ENCODE peak calls at places on chromosomes 5 and 9, in four cellular contexts. N, K, J and I are unnamed samples.

GRCh38 chr5:94793113-94793815 is 174.8 kb downstream of the SLF1 start:
- DNase-seq in N (no peak), K (peak; percentile 35), J (peak; percentile 92), I (no peak)

GRCh38 chr5:112917453-112918005 is 4.5 kb downstream of the REEP5 start:
- DNase-seq in N (peak; percentile 51), J (no peak), K (no peak), I (no peak)

GRCh38 chr5:111930905-111931461 is 174.0 kb upstream of the NREP start:
- DNase-seq in J (no peak), N (no peak), K (no peak), I (peak; percentile 34)

GRCh38 chr9:110555551-110555950 is 24.0 kb downstream of the SVEP1 start:
- DNase-seq in J (no peak), K (no peak), N (no peak), I (no peak)

GRCh38 chr9:136354592-136355085 is 8.9 kb downstream of the DNLZ start:
- DNase-seq in J (no peak), N (peak; percentile 51), K (no peak), I (no peak)

GRCh38 chr5:76689321-76690026 is 26.5 kb upstream of the F2R start:
- DNase-seq in K (no peak), N (no peak), J (no peak), I (no peak)

GRCh38 chr5:178667685-178668084 is 40.8 kb upstream of the CLK4 start:
- DNase-seq in N (no peak), K (no peak), J (no peak), I (no peak)

GRCh38 chr9:134288731-134289130 is 37.5 kb upstream of the RXRA start:
- DNase-seq in J (no peak), N (no peak), K (no peak), I (no peak)

GRCh38 chr5:133253076-133253475 is 201.3 kb downstream of the HSPA4 start:
- DNase-seq in J (no peak), K (no peak), N (no peak), I (no peak)

GRCh38 chr9:30796806-30797205 is 1587.6 kb upstream of the ACO1 start:
- DNase-seq in J (no peak), K (no peak), N (no peak), I (no peak)

GRCh38 chr9:129027685-129028191 is 393 bp downstream of the SH3GLB2 start:
- DNase-seq in N (no peak), J (no peak), K (peak; percentile 59), I (no peak)

GRCh38 chr5:81820315-81820636 is 69.4 kb upstream of the SSBP2 start:
- DNase-seq in K (no peak), J (no peak), N (no peak), I (no peak)

GRCh38 chr5:81817086-81817485 is 66.2 kb upstream of the SSBP2 start:
- DNase-seq in J (no peak), N (no peak), K (no peak), I (no peak)

GRCh38 chr5:81815318-81815717 is 64.4 kb upstream of the SSBP2 start:
- DNase-seq in K (no peak), J (no peak), N (no peak), I (no peak)

GRCh38 chr5:81817980-81818379 is 67.1 kb upstream of the SSBP2 start:
- DNase-seq in J (no peak), N (no peak), K (no peak), I (peak; percentile 9)

DNA sequence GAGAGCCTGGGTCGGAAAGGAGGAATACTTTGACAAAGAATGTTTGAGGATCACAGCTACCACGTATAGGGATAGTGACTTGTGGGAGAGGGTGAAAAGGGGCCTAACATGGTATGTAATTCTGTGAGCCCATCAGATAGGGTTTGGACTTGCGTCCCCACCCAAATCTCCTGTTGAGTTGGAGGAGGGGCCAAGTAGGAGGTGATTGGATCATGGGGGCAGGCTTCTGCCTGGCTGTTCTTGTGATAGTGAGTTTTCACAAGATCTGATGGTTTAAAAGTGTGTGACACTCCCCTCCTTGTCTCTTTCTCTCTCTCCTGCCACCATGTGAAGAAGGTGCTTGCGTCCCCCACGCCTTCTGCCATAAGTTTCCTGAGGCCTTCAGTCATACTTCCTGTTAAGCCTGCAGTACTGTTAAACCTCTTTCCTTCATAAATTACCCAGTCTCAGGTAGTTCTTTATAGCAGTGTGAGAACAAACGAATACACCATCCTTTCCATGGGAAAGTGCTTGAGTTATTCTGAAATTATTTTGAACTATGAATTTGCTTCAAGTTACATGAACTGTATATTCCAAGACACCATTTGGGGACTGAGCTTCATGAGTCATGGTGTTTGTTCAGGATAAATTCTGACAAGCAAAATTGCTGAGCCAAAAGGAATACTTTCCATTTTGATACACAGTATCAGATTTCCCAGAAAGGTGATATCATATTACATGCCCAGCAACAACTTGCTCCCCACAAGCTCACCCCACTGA is 68.8 kb upstream of the SSBP2 start:
- DNase-seq in K (no peak), J (no peak), N (peak; percentile 19), I (no peak)
- TF ChIP-seq POLR2AphosphoS5 in K (no peak), J (no peak), N (no peak), I (no peak)

GRCh38 chr5:1302258-1302657 is 7.4 kb upstream of the TERT start:
- DNase-seq in N (no peak), J (no peak), K (no peak), I (no peak)

GRCh38 chr5:1299511-1299850 is 4.6 kb upstream of the TERT start:
- DNase-seq in J (no peak), K (no peak), N (no peak), I (no peak)

GRCh38 chr5:1299961-1300360 is 5.1 kb upstream of the TERT start:
- DNase-seq in J (no peak), N (no peak), K (no peak), I (no peak)

GRCh38 chr5:1298723-1299510 is 4.0 kb upstream of the TERT start:
- DNase-seq in K (no peak), N (no peak), J (no peak), I (no peak)

DNA sequence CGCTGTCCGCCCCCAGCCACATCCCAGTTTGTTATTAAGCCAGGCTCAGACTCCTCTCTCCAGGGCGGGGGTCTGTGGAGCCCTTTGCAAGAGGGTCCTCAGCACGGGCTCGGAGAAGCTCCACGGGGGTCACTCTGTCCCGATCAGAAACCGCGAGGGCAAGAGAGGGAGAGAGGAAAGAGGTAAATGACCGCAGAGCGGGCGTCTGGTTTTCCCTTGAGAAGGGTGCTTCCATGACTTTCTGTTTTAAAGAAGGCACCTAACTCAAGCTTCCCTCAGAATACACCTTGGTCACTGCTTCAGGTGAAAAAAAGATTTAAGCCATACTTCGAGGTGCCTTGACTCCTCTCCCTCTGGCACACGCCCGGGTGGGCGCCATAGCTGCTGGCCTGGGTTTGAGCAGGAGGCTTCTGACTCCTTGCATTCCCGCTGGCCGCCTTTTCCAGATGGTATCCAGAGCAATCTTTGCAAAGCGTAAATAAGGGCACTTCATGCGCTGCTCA is 5.8 kb upstream of the TERT start:
- DNase-seq in N (no peak), J (no peak), K (no peak), I (no peak)
- TF ChIP-seq SPI1 in N (no peak), J (no peak), K (no peak), I (no peak)

GRCh38 chr5:104733063-104733719 is 1170.6 kb upstream of the NUDT12 start:
- DNase-seq in N (no peak), K (no peak), J (no peak), I (no peak)
- TF ChIP-seq POLR2AphosphoS5 in N (no peak), K (no peak), J (no peak), I (no peak)

GRCh38 chr5:41637424-41637823 is 127.0 kb upstream of the PLCXD3 start:
- DNase-seq in K (no peak), N (no peak), J (no peak), I (no peak)

GRCh38 chr5:41641621-41642020 is 131.2 kb upstream of the PLCXD3 start:
- DNase-seq in K (no peak), J (no peak), N (no peak), I (no peak)

GRCh38 chr5:41638685-41639084 is 128.3 kb upstream of the PLCXD3 start:
- DNase-seq in N (no peak), K (no peak), J (no peak), I (no peak)

GRCh38 chr5:41637869-41638268 is 127.5 kb upstream of the PLCXD3 start:
- DNase-seq in J (no peak), N (no peak), K (no peak), I (no peak)

GRCh38 chr5:41636605-41637004 is 126.2 kb upstream of the PLCXD3 start:
- DNase-seq in N (no peak), K (no peak), J (no peak), I (no peak)
- TF ChIP-seq SPI1 in N (no peak), K (no peak), J (no peak), I (no peak)

GRCh38 chr5:517535-518100 is 6.6 kb downstream of the SLC9A3 start:
- DNase-seq in J (no peak), N (no peak), K (no peak), I (no peak)
- TF ChIP-seq POLR2AphosphoS5 in J (no peak), N (no peak), K (no peak), I (no peak)

DNA sequence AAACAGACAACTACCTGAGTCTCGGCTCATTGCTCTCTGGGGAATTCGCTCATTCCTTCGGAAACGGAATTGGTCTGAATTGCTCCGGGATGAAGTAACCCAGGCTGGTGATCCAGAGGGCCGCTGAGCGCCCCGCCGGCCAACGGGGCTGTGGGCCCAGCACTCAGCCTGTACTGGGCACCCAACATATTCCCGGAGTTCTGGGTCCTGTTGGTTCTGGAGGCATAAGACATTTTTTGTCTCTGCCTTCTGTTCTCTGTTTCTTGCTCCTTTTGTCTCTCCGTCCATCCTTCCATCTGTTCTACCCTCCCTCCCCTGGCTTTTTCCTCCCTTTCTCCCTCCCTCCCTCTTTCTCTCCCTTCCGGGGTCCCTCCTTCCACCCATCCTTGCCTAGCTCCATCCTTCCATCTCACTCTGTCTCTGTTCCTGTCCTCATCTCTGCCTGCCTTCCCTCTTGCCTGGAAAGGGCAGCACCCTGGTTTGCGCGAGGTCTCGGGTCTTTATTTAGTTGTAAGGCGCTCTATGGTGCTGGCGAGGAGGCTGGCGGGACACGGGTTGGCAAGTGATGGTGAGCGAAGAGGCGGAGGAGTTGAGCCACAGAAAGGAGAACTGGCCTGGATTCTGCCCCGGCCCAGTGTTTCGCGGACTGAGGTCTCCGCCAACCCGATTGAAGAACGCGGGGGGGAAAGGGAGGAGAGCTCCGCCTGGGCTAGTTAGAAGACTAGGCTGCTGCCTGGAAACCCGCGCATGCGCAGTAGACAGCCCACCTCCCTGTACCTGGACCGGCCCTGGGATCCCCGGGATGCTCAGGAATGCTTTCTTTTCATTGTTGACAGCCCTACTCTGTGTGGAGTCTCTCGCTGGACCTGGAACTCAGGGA is 1468.0 kb downstream of the FOXD4L5 start:
- DNase-seq in N (peak; percentile 55), J (peak; percentile 80), K (peak; percentile 66), I (peak; percentile 86)
- TF ChIP-seq SPI1 in N (no peak), J (peak; percentile 61), K (peak; percentile 52), I (peak; percentile 5)

DNA sequence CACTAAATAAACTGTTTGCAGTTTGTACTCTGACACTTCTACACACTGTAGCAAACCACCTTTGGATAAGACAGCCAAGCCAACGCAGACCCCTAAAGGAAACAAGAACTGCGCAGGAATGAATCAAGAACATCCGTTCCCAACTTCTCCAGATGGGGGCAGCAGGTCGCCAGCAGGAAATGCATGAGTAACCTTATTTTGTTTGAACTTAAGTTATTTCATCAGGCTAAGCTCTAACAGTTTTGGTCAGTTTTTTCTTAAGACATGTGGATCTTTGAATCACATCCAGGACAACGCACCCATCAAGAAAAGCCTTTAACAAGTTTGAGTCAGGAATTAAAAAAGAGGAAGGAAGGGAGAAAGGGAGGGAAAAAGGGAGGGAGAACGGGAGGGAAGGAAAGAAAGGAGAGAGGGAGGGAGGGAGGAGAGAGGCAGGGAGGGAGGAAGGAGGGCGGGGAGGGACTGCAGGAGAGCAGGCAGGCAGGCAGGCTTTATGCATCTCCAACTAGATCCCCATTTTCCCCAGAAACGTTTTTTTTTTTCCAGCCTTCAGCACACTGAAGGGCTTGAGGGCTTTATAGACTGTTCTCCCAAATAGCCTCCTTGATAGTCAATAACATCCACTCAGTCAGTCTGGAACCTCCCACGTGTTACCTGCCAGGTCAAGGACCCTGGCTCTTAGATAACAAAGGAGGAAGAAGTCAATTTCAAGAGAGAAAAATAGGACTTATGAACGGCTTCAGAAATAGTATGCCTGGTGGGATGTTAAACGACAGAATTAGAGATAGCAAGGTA is 22.2 kb downstream of the BHMT start:
- DNase-seq in J (peak; percentile 24), K (no peak), N (peak; percentile 52), I (peak; percentile 44)
- TF ChIP-seq POLR2AphosphoS5 in J (no peak), K (no peak), N (no peak), I (no peak)